ENCODE peak calls at places on chromosome 21, in four cellular contexts. D is cerebellum; P is stimulated activated CD4-positive, alpha-beta T cell treated with anti-CD3 and anti-CD28 coated beads, Interleukin-4, amount 100 ng/mL, for 1 hour; O is GM18507. K is an unnamed sample.

GRCh38 chr21:33802458-33802857 is 113.1 kb downstream of the ATP5PO start:
- DNase-seq in D (no peak), O (no peak), P (no peak), K (no peak)

GRCh38 chr21:17270234-17270633 is 242.6 kb upstream of the CXADR start:
- DNase-seq in D (peak), O (no peak), P (no peak), K (peak)

GRCh38 chr21:35254006-35254751 is 205.1 kb upstream of the RUNX1 start:
- DNase-seq in P (no peak), D (no peak), O (no peak), K (no peak)

GRCh38 chr21:38815060-38815405 is 9.3 kb downstream of the ETS2 start:
- DNase-seq in O (no peak), D (no peak), P (no peak), K (no peak)

GRCh38 chr21:15138475-15138874 is 73.7 kb upstream of the NRIP1 start:
- DNase-seq in P (no peak), D (peak), O (no peak), K (no peak)

GRCh38 chr21:38460171-38460742 is 38.0 kb downstream of the ERG start:
- DNase-seq in D (no peak), P (no peak), O (no peak), K (no peak)

GRCh38 chr21:41321211-41321907 is 4.8 kb downstream of the FAM3B start:
- DNase-seq in P (no peak), D (no peak), O (no peak), K (no peak)

GRCh38 chr21:28633803-28634572 is 358.7 kb downstream of the LTN1 start:
- DNase-seq in D (no peak), O (no peak), P (no peak), K (no peak)

GRCh38 chr21:35573472-35574389 is 486.6 kb downstream of the SETD4 start:
- DNase-seq in O (no peak), P (no peak), D (no peak), K (no peak)

GRCh38 chr21:41466024-41466820 is 40.2 kb downstream of the MX1 start:
- DNase-seq in O (no peak), D (no peak), P (no peak), K (no peak)

K was measured in NCI-H446 treated with DMSO at 0.1 percent for 48 hours.